ENCODE peak calls at places on chromosome 5, in four cellular contexts. H is dorsolateral prefrontal cortex, O is non-pigmented ciliary epithelial cell, M is hippocampal formation. S is an unnamed sample.

GRCh38 chr5:88045931-88046461 is 222.6 kb downstream of the TMEM161B start:
- DNase-seq in M (peak), O (no peak), H (peak), S (no peak)

GRCh38 chr5:139164020-139164419 is 34.1 kb downstream of the SIL1 start:
- DNase-seq in O (no peak), M (no peak), H (no peak), S (no peak)

GRCh38 chr5:35922468-35922867 is 16.0 kb downstream of the CAPSL start:
- DNase-seq in M (no peak), H (no peak), O (no peak), S (no peak)

GRCh38 chr5:79436224-79436623 is 77.7 kb downstream of the HOMER1 start:
- DNase-seq in M (no peak), H (no peak), O (peak), S (no peak)

GRCh38 chr5:119309290-119309818 is 46.5 kb upstream of the TNFAIP8 start:
- DNase-seq in M (no peak), H (no peak), O (no peak), S (no peak)

GRCh38 chr5:136036991-136037705 is 8.4 kb downstream of the TGFBI start:
- DNase-seq in M (no peak), H (no peak), O (peak), S (no peak)

GRCh38 chr5:175166013-175166412 is 278.0 kb downstream of the DRD1 start:
- DNase-seq in M (no peak), H (no peak), O (no peak), S (no peak)

GRCh38 chr5:14572384-14572783 is 9.2 kb upstream of the OTULINL start:
- DNase-seq in O (no peak), H (no peak), M (no peak), S (no peak)

GRCh38 chr5:31827862-31828261 is 188.9 kb downstream of the PDZD2 start:
- DNase-seq in H (no peak), O (peak), M (no peak), S (no peak)

GRCh38 chr5:172380992-172381643 is 73.2 kb downstream of the SH3PXD2B start:
- DNase-seq in H (peak), O (no peak), M (peak), S (peak)

GRCh38 chr5:171308453-171309275 is at the start of gene TLX3:
- DNase-seq in H (no peak), M (no peak), O (no peak), S (no peak)

GRCh38 chr5:10536931-10537579 is 26.8 kb upstream of the ANKRD33B start:
- DNase-seq in M (no peak), O (no peak), H (no peak), S (no peak)

GRCh38 chr5:137888875-137889759 is at the start of gene PKD2L2:
- DNase-seq in H (peak), O (peak), M (peak), S (peak)